ENCODE peak calls at places on chromosomes 6 and 20, in four cellular contexts. H is HepG2, K is cardiac muscle cell, S is psoas muscle. Q is an unnamed sample.

GRCh38 chr6:7677229-7677628 is 48.7 kb upstream of the BMP6 start:
- DNase-seq in H (no peak), K (no peak), S (no peak), Q (no peak)

GRCh38 chr6:96832780-96833179 is 4.5 kb downstream of the GPR63 start:
- DNase-seq in H (no peak), K (no peak), S (no peak), Q (no peak)

GRCh38 chr6:119129968-119130484 is 51.6 kb upstream of the FAM184A start:
- DNase-seq in H (peak; percentile 90), K (no peak), S (no peak), Q (no peak)

GRCh38 chr6:94376876-94377275 is 957.5 kb upstream of the EPHA7 start:
- DNase-seq in H (no peak), K (no peak), S (no peak), Q (no peak)

GRCh38 chr20:33803921-33804337 is 7.2 kb upstream of the CHMP4B start:
- DNase-seq in H (no peak), K (no peak), S (no peak), Q (no peak)

GRCh38 chr20:3871549-3872265 is 17.5 kb upstream of the PANK2 start:
- DNase-seq in H (peak; percentile 44), K (no peak), S (no peak), Q (no peak)

GRCh38 chr20:1336699-1337387 is 7.9 kb upstream of the SDCBP2 start:
- DNase-seq in H (no peak), K (no peak), S (peak; percentile 85), Q (peak; percentile 58)

GRCh38 chr6:169997187-169997929 is 245.9 kb downstream of the ERMARD start:
- DNase-seq in H (no peak), K (no peak), S (no peak), Q (no peak)

GRCh38 chr6:113818528-113818927 is 38.6 kb upstream of the MARCKS start:
- DNase-seq in H (no peak), K (no peak), S (no peak), Q (no peak)

GRCh38 chr6:8499540-8499939 is 64.2 kb upstream of the SLC35B3 start:
- DNase-seq in H (peak; percentile 10), K (peak; percentile 9), S (no peak), Q (no peak)

GRCh38 chr6:125835221-125835744 is 44.5 kb downstream of the NCOA7 start:
- DNase-seq in H (no peak), K (no peak), S (peak; percentile 47), Q (no peak)

GRCh38 chr6:3566812-3567211 is 110.0 kb upstream of the SLC22A23 start:
- DNase-seq in H (no peak), K (no peak), S (no peak), Q (no peak)

GRCh38 chr20:5073154-5074049 is 46.4 kb downstream of the PCNA start:
- DNase-seq in H (peak; percentile 87), K (no peak), S (peak; percentile 91), Q (peak; percentile 96)

GRCh38 chr6:52233975-52234823 is 10.1 kb downstream of the IL17F start:
- DNase-seq in H (peak; percentile 68), K (peak; percentile 58), S (peak; percentile 50), Q (peak; percentile 42)

GRCh38 chr20:9578584-9578983 is 64.2 kb downstream of the LAMP5 start:
- DNase-seq in H (no peak), K (no peak), S (no peak), Q (no peak)

GRCh38 chr6:152642578-152643375 is 5.6 kb upstream of the SYNE1 start:
- DNase-seq in H (peak; percentile 53), K (peak; percentile 77), S (peak; percentile 52), Q (peak; percentile 17)

DNA sequence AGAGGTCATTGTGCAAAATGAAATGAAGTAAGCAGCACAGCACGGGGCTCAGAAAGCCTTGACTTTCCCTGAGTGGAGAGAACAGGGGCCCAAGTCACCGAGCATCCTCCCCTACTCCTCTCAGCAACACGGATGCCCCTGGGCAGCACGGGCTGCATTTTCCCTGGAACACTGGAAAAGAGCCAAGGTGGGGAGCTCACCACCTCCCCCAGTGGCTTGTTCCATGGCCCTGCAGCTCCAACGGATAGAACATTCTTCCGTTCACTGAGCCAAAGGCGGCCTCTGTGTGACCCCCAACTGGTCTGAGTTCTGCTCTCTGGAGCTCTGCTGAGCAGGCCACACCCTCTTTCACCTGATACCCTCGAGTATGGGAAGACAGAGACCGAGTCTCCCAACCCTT is 20.8 kb upstream of the EMILIN3 start:
- DNase-seq in H (peak; percentile 31), K (peak; percentile 59), S (no peak), Q (no peak)
- H3K27ac ChIP-seq in H (no peak overlapping the region), K (no peak overlapping the region), S (no peak overlapping the region), Q (no peak overlapping the region)

DNA sequence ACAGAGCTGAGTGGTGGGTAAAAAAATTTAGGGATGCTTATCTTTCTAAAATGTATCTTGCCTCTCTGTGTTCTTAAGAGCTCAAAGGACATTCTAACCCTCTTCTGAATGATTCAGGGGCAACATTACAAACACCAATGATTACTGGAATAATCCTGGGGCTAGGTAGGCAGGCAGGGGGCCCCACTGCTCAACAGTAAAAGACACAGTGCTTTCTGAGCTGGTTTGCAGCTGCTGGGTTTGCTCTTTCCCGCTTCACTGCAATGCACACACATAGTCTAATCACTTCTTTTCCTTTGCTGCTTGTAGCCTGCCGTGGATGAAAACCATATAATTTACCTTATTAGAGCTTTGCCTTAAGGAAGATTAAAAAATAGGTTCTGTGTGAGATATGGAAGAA is 23.9 kb downstream of the CLDN20 start:
- DNase-seq in H (no peak), K (no peak), S (no peak), Q (no peak)
- TF ChIP-seq CTCF in H (peak; percentile 54), K (no peak), S (no peak), Q (no peak)

GRCh38 chr6:160077526-160077925 is 44.1 kb upstream of the SLC22A1 start:
- DNase-seq in H (no peak), K (no peak), S (no peak), Q (no peak)
- H3K27ac ChIP-seq in H (no peak overlapping the region), K (no peak overlapping the region), S (no peak overlapping the region), Q (no peak overlapping the region)

GRCh38 chr6:36605560-36606391 is 11.6 kb downstream of the SRSF3 start:
- DNase-seq in H (no peak), K (no peak), S (no peak), Q (no peak)
- TF ChIP-seq CTCF in H (no peak), K (peak; percentile 8), S (no peak), Q (no peak)

GRCh38 chr20:48360338-48360698 is 467.5 kb downstream of the PREX1 start:
- DNase-seq in H (no peak), K (no peak), S (no peak), Q (no peak)

GRCh38 chr20:48358176-48358575 is 469.6 kb downstream of the PREX1 start:
- DNase-seq in H (no peak), K (no peak), S (no peak), Q (no peak)

GRCh38 chr20:48357714-48358113 is 470.1 kb downstream of the PREX1 start:
- DNase-seq in H (no peak), K (no peak), S (no peak), Q (no peak)

GRCh38 chr20:48364055-48364454 is 463.7 kb downstream of the PREX1 start:
- DNase-seq in H (no peak), K (no peak), S (no peak), Q (no peak)

GRCh38 chr20:48359692-48360337 is 468.0 kb downstream of the PREX1 start:
- DNase-seq in H (peak; percentile 54), K (no peak), S (no peak), Q (peak; percentile 25)
- H3K27ac ChIP-seq in H (no peak overlapping the region), K (no peak overlapping the region), S (no peak overlapping the region), Q (no peak overlapping the region)

GRCh38 chr20:25076731-25077609 is 5.0 kb downstream of the VSX1 start:
- DNase-seq in H (peak; percentile 82), K (no peak), S (peak; percentile 57), Q (no peak)
- TF ChIP-seq CTCF in H (peak; percentile 75), K (peak; percentile 38), S (peak; percentile 21), Q (no peak)

GRCh38 chr6:130018292-130018829 is at the start of gene L3MBTL3:
- DNase-seq in H (peak; percentile 51), K (peak; percentile 93), S (peak; percentile 94), Q (peak; percentile 94)
- H3K27ac ChIP-seq in H (no peak within 1 kb of the TSS), K (no peak within 1 kb of the TSS), S (peak within 1 kb of the TSS; percentile 66), Q (peak within 1 kb of the TSS; percentile 79)

Q was measured in colonic mucosa.